ENCODE peak calls at places on chromosomes 4 and X, in six cellular contexts. One of them, this sample, is unnamed.

GRCh38 chrX:1468250-1468772 is 15.6 kb upstream of the ASMTL start:
- DNase-seq in IMR-90: no peak
- DNase-seq in NCI-H2107: no peak
- DNase-seq in nucleus accumbens: no peak
- DNase-seq in activated gamma-delta T cell treated with anti-CD3 and anti-CD28 coated beads, Interleukin-2, amount 50 U/mL, for 16 hours: peak; percentile 71
- DNase-seq in lower leg skin: peak; percentile 16
- DNase-seq in this sample: peak; percentile 80

GRCh38 chr4:153438916-153439756 is 27.0 kb upstream of the TMEM131L start:
- DNase-seq in nucleus accumbens: no peak
- DNase-seq in lower leg skin: no peak
- DNase-seq in NCI-H2107: no peak
- DNase-seq in activated gamma-delta T cell treated with anti-CD3 and anti-CD28 coated beads, Interleukin-2, amount 50 U/mL, for 16 hours: peak; percentile 15
- DNase-seq in IMR-90: no peak
- DNase-seq in this sample: no peak

GRCh38 chrX:133413218-133413925 is 1.9 kb downstream of the GPC4 start:
- DNase-seq in lower leg skin: no peak
- DNase-seq in activated gamma-delta T cell treated with anti-CD3 and anti-CD28 coated beads, Interleukin-2, amount 50 U/mL, for 16 hours: no peak
- DNase-seq in NCI-H2107: no peak
- DNase-seq in IMR-90: no peak
- DNase-seq in nucleus accumbens: no peak
- DNase-seq in this sample: no peak

GRCh38 chr4:164768516-164768915 is 14.6 kb downstream of the SMIM31 start:
- DNase-seq in activated gamma-delta T cell treated with anti-CD3 and anti-CD28 coated beads, Interleukin-2, amount 50 U/mL, for 16 hours: no peak
- DNase-seq in nucleus accumbens: no peak
- DNase-seq in NCI-H2107: no peak
- DNase-seq in lower leg skin: no peak
- DNase-seq in IMR-90: peak; percentile 3
- DNase-seq in this sample: no peak

GRCh38 chrX:24242649-24243556 is 71.0 kb downstream of the SUPT20HL2 start:
- DNase-seq in nucleus accumbens: peak; percentile 2
- DNase-seq in NCI-H2107: no peak
- DNase-seq in IMR-90: peak; percentile 63
- DNase-seq in lower leg skin: peak; percentile 75
- DNase-seq in activated gamma-delta T cell treated with anti-CD3 and anti-CD28 coated beads, Interleukin-2, amount 50 U/mL, for 16 hours: no peak
- DNase-seq in this sample: no peak

GRCh38 chrX:117743469-117744251 is 372.9 kb downstream of the KLHL13 start:
- DNase-seq in IMR-90: peak; percentile 1
- DNase-seq in NCI-H2107: no peak
- DNase-seq in nucleus accumbens: no peak
- DNase-seq in activated gamma-delta T cell treated with anti-CD3 and anti-CD28 coated beads, Interleukin-2, amount 50 U/mL, for 16 hours: no peak
- DNase-seq in lower leg skin: no peak
- DNase-seq in this sample: no peak

GRCh38 chr4:42483426-42484379 is 86.4 kb downstream of the SHISA3 start:
- DNase-seq in lower leg skin: no peak
- DNase-seq in IMR-90: peak; percentile 11
- DNase-seq in nucleus accumbens: no peak
- DNase-seq in NCI-H2107: no peak
- DNase-seq in activated gamma-delta T cell treated with anti-CD3 and anti-CD28 coated beads, Interleukin-2, amount 50 U/mL, for 16 hours: no peak
- DNase-seq in this sample: no peak

GRCh38 chr4:39732728-39733127 is 34.8 kb downstream of the UBE2K start:
- DNase-seq in NCI-H2107: no peak
- DNase-seq in nucleus accumbens: no peak
- DNase-seq in activated gamma-delta T cell treated with anti-CD3 and anti-CD28 coated beads, Interleukin-2, amount 50 U/mL, for 16 hours: no peak
- DNase-seq in IMR-90: peak; percentile 90
- DNase-seq in lower leg skin: no peak
- DNase-seq in this sample: no peak

GRCh38 chr4:1448589-1449420 is 42.6 kb upstream of the NKX1-1 start:
- DNase-seq in lower leg skin: no peak
- DNase-seq in nucleus accumbens: no peak
- DNase-seq in activated gamma-delta T cell treated with anti-CD3 and anti-CD28 coated beads, Interleukin-2, amount 50 U/mL, for 16 hours: no peak
- DNase-seq in NCI-H2107: no peak
- DNase-seq in IMR-90: no peak
- DNase-seq in this sample: no peak